ENCODE peak calls at places on chromosomes 2 and 18, in nine cellular contexts. Q is GM12865, F is ovary, P is heart right ventricle, I is stomach, H is cardiac fibroblast, M is A549, R is heart left ventricle, C is SK-N-SH. N is an unnamed sample.

GRCh38 chr2:30588891-30589495 is 141.9 kb downstream of the LCLAT1 start:
- DNase-seq in Q (no peak), F (no peak), P (no peak), I (no peak), H (peak; percentile 46), M (no peak), R (no peak), C (no peak), N (peak; percentile 8)

GRCh38 chr18:43932140-43932539 is 654.9 kb upstream of the SYT4 start:
- DNase-seq in Q (no peak), F (no peak), P (no peak), I (no peak), H (no peak), M (no peak), R (no peak), C (no peak), N (no peak)

GRCh38 chr2:227117852-227118251 is 46.2 kb downstream of the COL4A4 start:
- DNase-seq in Q (no peak), F (no peak), P (no peak), I (no peak), H (no peak), M (no peak), R (no peak), C (no peak), N (no peak)

GRCh38 chr2:58710795-58711279 is 469.7 kb upstream of the FANCL start:
- DNase-seq in Q (no peak), F (no peak), P (peak; percentile 2), I (no peak), H (peak; percentile 5), M (no peak), R (no peak), C (no peak), N (no peak)

GRCh38 chr2:237864940-237865622 is 5.7 kb downstream of the RAMP1 start:
- DNase-seq in Q (no peak), F (peak; percentile 67), P (no peak), I (no peak), H (peak; percentile 45), M (no peak), R (peak; percentile 81), C (peak; percentile 68), N (peak; percentile 79)

GRCh38 chr2:205755923-205756322 is 73.6 kb downstream of the NRP2 start:
- DNase-seq in Q (no peak), F (peak; percentile 42), P (peak; percentile 28), I (no peak), H (peak; percentile 56), M (no peak), R (no peak), C (no peak), N (no peak)

GRCh38 chr2:193743089-193743488 is 1548.4 kb upstream of the TMEFF2 start:
- DNase-seq in Q (no peak), F (no peak), P (no peak), I (no peak), H (no peak), M (no peak), R (no peak), C (no peak), N (no peak)

GRCh38 chr18:34661464-34662087 is 48.5 kb upstream of the DTNA start:
- DNase-seq in Q (peak; percentile 52), F (no peak), P (no peak), I (no peak), H (peak; percentile 70), M (peak; percentile 25), R (no peak), C (peak; percentile 55), N (peak; percentile 60)

GRCh38 chr2:35428548-35428947 is 927.0 kb upstream of the CRIM1 start:
- DNase-seq in Q (peak; percentile 47), F (no peak), P (peak; percentile 15), I (peak; percentile 32), H (peak; percentile 18), M (no peak), R (no peak), C (peak; percentile 19), N (peak; percentile 17)

GRCh38 chr2:200274116-200275075 is 32.1 kb upstream of the SPATS2L start:
- DNase-seq in Q (peak; percentile 30), F (no peak), P (no peak), I (no peak), H (no peak), M (no peak), R (no peak), C (no peak), N (no peak)

GRCh38 chr2:105469781-105470180 is 70.9 kb upstream of the FHL2 start:
- DNase-seq in Q (no peak), F (no peak), P (no peak), I (no peak), H (no peak), M (no peak), R (no peak), C (no peak), N (no peak)

GRCh38 chr2:226984461-226985226 is 148.8 kb downstream of the RHBDD1 start:
- DNase-seq in Q (peak; percentile 79), F (no peak), P (no peak), I (no peak), H (no peak), M (no peak), R (no peak), C (no peak), N (no peak)

GRCh38 chr18:3816601-3817363 is 366.8 kb downstream of the TGIF1 start:
- DNase-seq in Q (no peak), F (peak; percentile 58), P (no peak), I (no peak), H (peak; percentile 97), M (peak; percentile 22), R (no peak), C (no peak), N (peak; percentile 95)

GRCh38 chr2:66802877-66803276 is 368.0 kb downstream of the MEIS1 start:
- DNase-seq in Q (no peak), F (no peak), P (no peak), I (no peak), H (no peak), M (no peak), R (no peak), C (no peak), N (no peak)
- TF ChIP-seq CTCF in Q (no peak), F (no peak), P (no peak), I (no peak), H (no peak), M (no peak), R (no peak), C (no peak), N (no peak)

GRCh38 chr2:112150447-112150846 is 12.3 kb downstream of the FBLN7 start:
- DNase-seq in Q (no peak), F (no peak), P (no peak), I (peak; percentile 17), H (peak; percentile 96), M (no peak), R (peak; percentile 57), C (no peak), N (peak; percentile 90)

GRCh38 chr2:112150851-112151250 is 12.7 kb downstream of the FBLN7 start:
- DNase-seq in Q (no peak), F (no peak), P (no peak), I (peak; percentile 20), H (no peak), M (no peak), R (no peak), C (no peak), N (no peak)

GRCh38 chr2:112149194-112149593 is 11.0 kb downstream of the FBLN7 start:
- DNase-seq in Q (no peak), F (no peak), P (no peak), I (no peak), H (no peak), M (no peak), R (no peak), C (no peak), N (no peak)

GRCh38 chr2:112151275-112151674 is 13.1 kb downstream of the FBLN7 start:
- DNase-seq in Q (no peak), F (no peak), P (no peak), I (no peak), H (no peak), M (no peak), R (no peak), C (no peak), N (no peak)

GRCh38 chr2:112149866-112150435 is 11.8 kb downstream of the FBLN7 start:
- DNase-seq in Q (peak; percentile 54), F (no peak), P (no peak), I (peak; percentile 14), H (no peak), M (no peak), R (no peak), C (no peak), N (no peak)
- H3K4me3 ChIP-seq in Q (no peak overlapping the region), F (no peak overlapping the region), P (no peak overlapping the region), I (no peak overlapping the region), H (no peak overlapping the region), M (no peak overlapping the region), R (no peak overlapping the region), C (no peak overlapping the region), N (no peak overlapping the region)

DNA sequence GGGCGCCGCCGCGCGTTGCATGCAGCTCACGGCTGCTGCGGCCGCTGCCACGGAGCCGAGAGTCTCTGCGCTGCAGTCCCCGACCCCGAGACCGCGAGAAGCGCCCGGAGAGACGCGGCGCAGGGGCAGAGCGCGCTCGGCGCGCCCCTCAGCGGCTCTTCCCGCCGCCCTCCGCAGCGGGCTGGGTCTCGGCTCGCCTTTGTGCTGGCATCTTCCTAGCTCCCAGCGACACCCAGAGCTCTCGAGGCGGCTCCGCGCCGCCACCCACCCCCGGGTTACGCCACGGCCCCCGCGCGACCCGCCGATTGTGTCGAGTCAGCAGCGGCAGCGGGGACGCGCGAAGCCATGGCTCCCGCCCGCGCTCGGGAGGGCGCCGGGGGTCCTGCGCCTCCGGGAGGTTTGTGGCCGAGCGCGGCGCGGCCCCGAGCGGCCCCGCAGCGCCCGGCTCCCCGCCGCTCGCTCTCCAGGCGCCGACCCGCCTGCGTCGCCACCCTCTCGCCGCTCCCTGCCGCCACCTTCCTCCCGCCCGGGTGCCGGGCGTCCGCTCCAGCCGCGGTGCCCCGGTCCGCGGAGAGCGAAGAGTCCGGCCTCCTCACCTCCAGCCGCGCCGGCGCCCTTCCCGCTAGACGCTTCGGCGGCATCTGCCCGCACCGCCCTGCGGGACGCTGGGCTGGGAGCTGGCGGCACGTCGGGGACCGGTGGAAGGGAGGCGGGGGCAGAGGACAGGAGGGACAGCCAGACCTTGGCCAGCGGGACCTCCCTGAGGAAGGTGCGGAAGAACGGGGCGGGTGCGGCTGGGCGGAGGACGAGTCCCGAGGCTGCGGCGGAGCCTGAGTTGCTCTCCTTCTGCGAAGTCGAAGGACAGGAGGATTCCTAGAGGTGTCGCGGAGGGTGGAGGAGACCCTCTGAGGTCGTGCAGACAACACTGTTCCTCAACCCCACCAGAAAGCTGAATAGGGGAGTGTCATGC is 46.3 kb upstream of the CCDC150 start:
- DNase-seq in Q (peak; percentile 60), F (no peak), P (peak; percentile 44), I (no peak), H (peak; percentile 52), M (peak; percentile 60), R (peak; percentile 56), C (peak; percentile 90), N (peak; percentile 60)
- TF ChIP-seq CTCF in Q (no peak), F (no peak), P (no peak), I (no peak), H (no peak), M (no peak), R (no peak), C (no peak), N (no peak)

GRCh38 chr2:110220193-110220564 is 7.8 kb upstream of the MTLN start:
- DNase-seq in Q (no peak), F (no peak), P (no peak), I (no peak), H (no peak), M (no peak), R (no peak), C (no peak), N (no peak)
- H3K4me3 ChIP-seq in Q (no peak overlapping the region), F (no peak overlapping the region), P (no peak overlapping the region), I (no peak overlapping the region), H (no peak overlapping the region), M (no peak overlapping the region), R (no peak overlapping the region), C (no peak overlapping the region), N (no peak overlapping the region)